ENCODE peak calls at places on chromosome 14, in ten cellular contexts. M is stomach; S is neural progenitor cell; D is heart right ventricle; J is fibroblast of lung; Y is IMR-90; H is HL-60; X is CD8-positive, alpha-beta T cell; P is heart left ventricle; F is hepatocyte. B is an unnamed sample. For H3K27me3, the result is how much of the 10 kb centered on the place peaks cover.

GRCh38 chr14:61542848-61543790 is 152.2 kb upstream of the HIF1A start:
- DNase-seq in H (no peak), F (no peak), S (no peak), J (no peak), X (no peak), M (no peak), Y (no peak), P (no peak), D (no peak), B (no peak)

GRCh38 chr14:48857366-48857765 is 728.8 kb downstream of the RPS29 start:
- DNase-seq in M (no peak), D (no peak), Y (no peak), X (no peak), P (no peak), F (no peak), S (peak), H (no peak), J (no peak), B (no peak)

GRCh38 chr14:68548194-68549056 is 244.4 kb downstream of the ZFP36L1 start:
- DNase-seq in J (peak), F (peak), X (no peak), H (no peak), Y (peak), M (peak), S (peak), P (peak), D (peak), B (peak)

GRCh38 chr14:94129758-94130414 is 482 bp upstream of the IFI27L2 start:
- DNase-seq in P (peak), D (peak), J (peak), M (no peak), F (peak), X (no peak), H (no peak), S (peak), Y (peak), B (no peak)

GRCh38 chr14:51430600-51430999 is 190.6 kb downstream of the TMX1 start:
- DNase-seq in F (no peak), X (no peak), P (no peak), Y (no peak), S (peak), D (no peak), J (peak), M (no peak), H (no peak), B (no peak)

GRCh38 chr14:39266589-39266870 is 32.8 kb downstream of the MIA2 start:
- DNase-seq in F (peak), D (peak), P (peak), M (peak), Y (peak), J (peak), H (no peak), S (no peak), X (no peak), B (no peak)

GRCh38 chr14:102878174-102878969 is 44.1 kb upstream of the AMN start:
- DNase-seq in S (no peak), D (no peak), J (no peak), H (no peak), M (no peak), Y (no peak), P (no peak), X (no peak), F (no peak), B (no peak)

GRCh38 chr14:52860910-52861309 is 69.5 kb upstream of the GNPNAT1 start:
- DNase-seq in X (no peak), D (no peak), P (no peak), J (no peak), S (no peak), F (no peak), H (no peak), M (no peak), Y (no peak), B (no peak)

GRCh38 chr14:31834616-31835015 is 242.5 kb upstream of the ARHGAP5 start:
- DNase-seq in X (no peak), H (no peak), Y (peak), F (no peak), J (peak), M (no peak), P (no peak), D (no peak), S (no peak), B (no peak)

GRCh38 chr14:75979071-75979571 is 2.7 kb downstream of the TGFB3 start:
- DNase-seq in S (peak), H (peak), P (peak), J (peak), M (no peak), X (no peak), F (peak), Y (peak), D (peak), B (no peak)

GRCh38 chr14:67221248-67221981 is 19.8 kb upstream of the PALS1 start:
- DNase-seq in F (no peak), M (no peak), D (no peak), P (no peak), S (no peak), X (no peak), Y (peak), J (peak), H (no peak), B (peak)

GRCh38 chr14:75857199-75857598 is 124.6 kb downstream of the TGFB3 start:
- DNase-seq in X (no peak), J (no peak), D (no peak), Y (no peak), P (no peak), F (no peak), S (no peak), M (no peak), H (no peak), B (no peak)

GRCh38 chr14:94385553-94386057 is 2.8 kb downstream of the SERPINA1 start:
- DNase-seq in F (no peak), D (no peak), Y (no peak), S (no peak), P (no peak), J (no peak), H (no peak), X (no peak), M (no peak), B (no peak)

GRCh38 chr14:60621386-60621785 is 27.9 kb downstream of the SIX1 start:
- DNase-seq in S (no peak), H (no peak), D (no peak), P (no peak), Y (no peak), X (no peak), J (no peak), M (no peak), F (no peak), B (no peak)

GRCh38 chr14:87916103-87916885 is 76.7 kb downstream of the GALC start:
- DNase-seq in M (no peak), Y (no peak), J (no peak), S (no peak), H (no peak), D (no peak), F (no peak), X (no peak), P (no peak), B (no peak)
- H3K27ac ChIP-seq in M (no peak), Y (no peak), J (no peak), S (no peak), H (no peak), D (no peak), F (no peak), X (no peak), P (no peak), B (no peak)

GRCh38 chr14:54333511-54333910 is 63.3 kb upstream of the CDKN3 start:
- DNase-seq in X (no peak), P (no peak), F (no peak), H (no peak), Y (no peak), S (no peak), M (no peak), J (no peak), D (no peak), B (no peak)

GRCh38 chr14:54332490-54332889 is 64.3 kb upstream of the CDKN3 start:
- DNase-seq in F (no peak), P (no peak), J (no peak), D (no peak), S (no peak), X (no peak), Y (no peak), H (no peak), M (no peak), B (no peak)

GRCh38 chr14:54338696-54339317 is 58.0 kb upstream of the CDKN3 start:
- DNase-seq in S (peak), H (no peak), D (no peak), F (peak), M (no peak), J (peak), Y (peak), P (no peak), X (no peak), B (peak)

GRCh38 chr14:54337314-54337713 is 59.5 kb upstream of the CDKN3 start:
- DNase-seq in D (no peak), F (no peak), M (no peak), P (no peak), Y (no peak), J (no peak), S (peak), X (no peak), H (no peak), B (no peak)

GRCh38 chr14:54335569-54336155 is 61.1 kb upstream of the CDKN3 start:
- DNase-seq in M (no peak), D (no peak), S (no peak), P (no peak), F (no peak), H (no peak), X (no peak), J (no peak), Y (no peak), B (no peak)
- TF ChIP-seq CTCF in M (no peak), D (no peak), S (no peak), P (no peak), F (no peak), H (no peak), X (no peak), J (no peak), Y (no peak), B (no peak)

GRCh38 chr14:41607966-41608663 is 1.4 kb downstream of the LRFN5 start:
- DNase-seq in Y (no peak), F (peak), S (peak), P (no peak), J (peak), M (no peak), H (no peak), D (no peak), X (no peak), B (no peak)
- H3K27me3 ChIP-seq in Y (under half), F (under half), S (half or more), P (half or more), J (under half), M (under half), H (half or more), D (half or more), X (under half), B (under half)

GRCh38 chr14:26293909-26294308 is 303.9 kb downstream of the NOVA1 start:
- DNase-seq in J (no peak), F (no peak), H (no peak), X (no peak), Y (no peak), P (no peak), M (no peak), S (no peak), D (no peak), B (no peak)

GRCh38 chr14:26286066-26286791 is 311.6 kb downstream of the NOVA1 start:
- DNase-seq in S (no peak), D (no peak), M (no peak), P (no peak), Y (peak), F (no peak), X (no peak), H (no peak), J (peak), B (no peak)

GRCh38 chr14:26286806-26287205 is 311.0 kb downstream of the NOVA1 start:
- DNase-seq in D (no peak), M (no peak), H (no peak), J (no peak), S (no peak), X (no peak), Y (peak), F (no peak), P (no peak), B (no peak)

GRCh38 chr14:26290007-26290530 is 307.8 kb downstream of the NOVA1 start:
- DNase-seq in H (no peak), J (peak), M (no peak), D (no peak), P (no peak), X (no peak), S (no peak), Y (peak), F (no peak), B (no peak)
- H3K27ac ChIP-seq in H (no peak), J (peak), M (no peak), D (no peak), P (no peak), X (no peak), S (no peak), Y (no peak), F (no peak), B (no peak)

GRCh38 chr14:59265808-59266207 is 77.3 kb downstream of the DAAM1 start:
- DNase-seq in D (no peak), M (no peak), Y (no peak), X (no peak), H (no peak), S (no peak), J (no peak), F (no peak), P (no peak), B (no peak)

GRCh38 chr14:59261334-59261733 is 72.9 kb downstream of the DAAM1 start:
- DNase-seq in M (no peak), X (no peak), S (no peak), Y (no peak), H (no peak), F (no peak), D (no peak), P (no peak), J (no peak), B (no peak)

GRCh38 chr14:59267046-59267445 is 78.6 kb downstream of the DAAM1 start:
- DNase-seq in Y (peak), X (no peak), S (no peak), H (no peak), J (peak), F (no peak), D (no peak), M (no peak), P (no peak), B (no peak)

GRCh38 chr14:59268011-59268410 is 79.5 kb downstream of the DAAM1 start:
- DNase-seq in Y (no peak), F (no peak), S (no peak), P (no peak), J (peak), X (no peak), M (no peak), D (no peak), H (no peak), B (no peak)

DNA sequence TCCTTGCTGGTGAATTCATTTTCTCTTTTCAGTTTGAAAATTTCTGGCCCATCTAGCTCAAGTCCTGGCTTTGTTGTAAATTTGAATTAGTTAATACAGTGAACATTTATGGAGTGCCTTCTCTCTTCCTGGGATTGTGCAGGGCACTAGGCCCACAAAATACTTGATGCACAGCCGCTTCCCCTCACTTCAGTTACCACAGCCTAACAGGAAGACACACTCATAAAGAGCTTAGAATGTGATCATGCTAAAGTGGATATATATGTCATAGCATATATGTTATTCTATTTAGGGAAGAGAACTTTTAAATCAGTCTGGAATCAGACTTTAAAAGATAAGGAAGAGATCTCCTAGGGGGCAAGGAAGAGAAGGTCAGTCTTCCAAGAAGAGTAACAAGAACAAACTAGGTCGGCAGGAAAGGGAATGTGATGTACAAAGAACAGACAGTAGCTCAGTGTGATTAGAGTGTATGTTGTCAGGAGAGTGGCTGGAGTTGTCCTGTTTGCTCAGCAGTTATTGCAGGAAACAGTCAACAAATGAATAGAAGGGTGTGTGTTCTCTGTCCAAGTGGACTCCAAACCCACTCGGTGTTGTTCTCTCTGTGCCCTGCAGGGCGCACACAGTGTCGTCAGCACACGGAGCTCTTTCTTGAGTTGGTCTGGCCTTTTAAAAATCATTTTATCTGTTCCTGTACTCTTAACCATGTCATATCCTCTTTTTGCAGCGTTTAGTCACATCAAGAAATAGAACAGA is 74.4 kb downstream of the DAAM1 start:
- DNase-seq in H (no peak), Y (no peak), F (peak), S (no peak), M (no peak), P (no peak), D (no peak), X (no peak), J (no peak), B (no peak)
- TF ChIP-seq CTCF in H (no peak), Y (no peak), F (peak), S (peak), M (no peak), P (peak), D (peak), X (no peak), J (no peak), B (no peak)

GRCh38 chr14:28780843-28781503 is 14.4 kb downstream of the FOXG1 start:
- DNase-seq in P (no peak), H (no peak), X (no peak), F (no peak), J (peak), Y (no peak), D (no peak), S (peak), M (no peak), B (no peak)
- H3K27me3 ChIP-seq in P (half or more), H (under half), X (under half), F (half or more), J (under half), Y (under half), D (half or more), S (half or more), M (under half), B (under half)

B was measured in AG04450.